ENCODE peak calls at places on chromosomes 16 and 17, in six cellular contexts. One of them, this sample, is unnamed.

GRCh38 chr16:641326-642188 is at the start of gene MCRIP2:
- DNase-seq in tibial artery: peak
- DNase-seq in NCI-H1417: peak
- DNase-seq in T-cell: no peak
- DNase-seq in GM23248: peak
- DNase-seq in amniotic stem cell: peak
- DNase-seq in this sample: peak

GRCh38 chr17:66353937-66354401 is 51.6 kb downstream of the PRKCA start:
- DNase-seq in tibial artery: no peak
- DNase-seq in NCI-H1417: no peak
- DNase-seq in T-cell: no peak
- DNase-seq in GM23248: peak
- DNase-seq in amniotic stem cell: no peak
- DNase-seq in this sample: no peak

GRCh38 chr16:54923988-54924387 is 6.7 kb upstream of the IRX5 start:
- DNase-seq in tibial artery: no peak
- DNase-seq in NCI-H1417: no peak
- DNase-seq in T-cell: no peak
- DNase-seq in GM23248: no peak
- DNase-seq in amniotic stem cell: no peak
- DNase-seq in this sample: no peak

GRCh38 chr17:57370051-57370581 is 113.8 kb downstream of the MSI2 start:
- DNase-seq in tibial artery: no peak
- DNase-seq in NCI-H1417: no peak
- DNase-seq in T-cell: no peak
- DNase-seq in GM23248: peak
- DNase-seq in amniotic stem cell: peak
- DNase-seq in this sample: no peak

GRCh38 chr17:55996826-55997225 is 156.4 kb upstream of the ANKFN1 start:
- DNase-seq in tibial artery: no peak
- DNase-seq in NCI-H1417: no peak
- DNase-seq in T-cell: no peak
- DNase-seq in GM23248: peak
- DNase-seq in amniotic stem cell: no peak
- DNase-seq in this sample: no peak

GRCh38 chr16:50478021-50478772 is 70.0 kb upstream of the NKD1 start:
- DNase-seq in tibial artery: no peak
- DNase-seq in NCI-H1417: no peak
- DNase-seq in T-cell: no peak
- DNase-seq in GM23248: no peak
- DNase-seq in amniotic stem cell: no peak
- DNase-seq in this sample: peak

GRCh38 chr16:81821422-81822128 is 42.5 kb downstream of the PLCG2 start:
- DNase-seq in tibial artery: no peak
- DNase-seq in NCI-H1417: no peak
- DNase-seq in T-cell: no peak
- DNase-seq in GM23248: no peak
- DNase-seq in amniotic stem cell: no peak
- DNase-seq in this sample: no peak

GRCh38 chr17:5921919-5922318 is 148.3 kb upstream of the WSCD1 start:
- DNase-seq in tibial artery: no peak
- DNase-seq in NCI-H1417: no peak
- DNase-seq in T-cell: no peak
- DNase-seq in GM23248: peak
- DNase-seq in amniotic stem cell: no peak
- DNase-seq in this sample: no peak

GRCh38 chr17:43545383-43545632 is 832 bp downstream of the ETV4 start:
- DNase-seq in tibial artery: no peak
- DNase-seq in NCI-H1417: peak
- DNase-seq in T-cell: no peak
- DNase-seq in GM23248: peak
- DNase-seq in amniotic stem cell: no peak
- DNase-seq in this sample: no peak

This sample was measured in NCI-H510A treated with DMSO at 0.1 percent for 48 hours.